ENCODE peak calls at places on chromosomes 5 and 9, in four cellular contexts. G, B, W and H are unnamed samples.

GRCh38 chr5:66553368-66553912 is 42.8 kb upstream of the MAST4 start:
- DNase-seq in G (no peak), B (no peak), W (no peak), H (no peak)

GRCh38 chr5:139457653-139458306 is 4.8 kb downstream of the ECSCR start:
- DNase-seq in G (peak), B (no peak), W (no peak), H (no peak)

GRCh38 chr9:112245126-112245525 is 70.0 kb upstream of the SUSD1 start:
- DNase-seq in G (no peak), B (no peak), W (no peak), H (no peak)

GRCh38 chr5:126446498-126447224 is 23.5 kb downstream of the GRAMD2B start:
- DNase-seq in G (peak), B (no peak), W (no peak), H (no peak)

GRCh38 chr9:31005086-31005665 is 1379.3 kb upstream of the ACO1 start:
- DNase-seq in G (no peak), B (no peak), W (no peak), H (no peak)

GRCh38 chr9:121317737-121318630 is 50.0 kb downstream of the GSN start:
- DNase-seq in G (no peak), B (no peak), W (peak), H (peak)

GRCh38 chr5:38718874-38719391 is 126.9 kb upstream of the OSMR start:
- DNase-seq in G (no peak), B (no peak), W (no peak), H (peak)

GRCh38 chr9:34124923-34125322 is 1.6 kb downstream of the DCAF12 start:
- DNase-seq in G (no peak), B (no peak), W (no peak), H (no peak)

GRCh38 chr9:105132576-105132975 is 111.9 kb upstream of the SLC44A1 start:
- DNase-seq in G (no peak), B (no peak), W (no peak), H (no peak)

GRCh38 chr5:75574791-75575190 is 36.5 kb upstream of the ANKDD1B start:
- DNase-seq in G (no peak), B (no peak), W (no peak), H (no peak)

GRCh38 chr5:78269088-78269703 is 25.3 kb downstream of the AP3B1 start:
- DNase-seq in G (no peak), B (no peak), W (no peak), H (no peak)